ENCODE peak calls at places on chromosomes 13 and 19, in four cellular contexts. Z is astrocyte, M is kidney, Q is Peyer's patch. L is an unnamed sample. For H3K4me1, the result is how much of the 10 kb centered on the place peaks cover.

GRCh38 chr19:35076657-35077056 is 35.1 kb downstream of the HPN start:
- DNase-seq in Z (no peak), M (no peak), Q (no peak), L (no peak)

GRCh38 chr19:31185261-31185660 is 164.0 kb downstream of the TSHZ3 start:
- DNase-seq in Z (no peak), M (no peak), Q (no peak), L (no peak)

GRCh38 chr13:24540236-24541126 is 27.9 kb upstream of the PARP4 start:
- DNase-seq in Z (no peak), M (no peak), Q (no peak), L (no peak)

GRCh38 chr19:3450796-3451411 is 29.4 kb downstream of the SMIM24 start:
- DNase-seq in Z (peak), M (peak), Q (no peak), L (peak)

GRCh38 chr13:110616103-110617101 is 1.1 kb downstream of the NAXD start:
- DNase-seq in Z (peak), M (peak), Q (peak), L (no peak)

GRCh38 chr19:12494260-12494860 is 9.7 kb upstream of the ZNF709 start:
- DNase-seq in Z (no peak), M (no peak), Q (no peak), L (no peak)

GRCh38 chr19:50427997-50428425 is 4.7 kb upstream of the MYBPC2 start:
- DNase-seq in Z (peak), M (peak), Q (peak), L (peak)

GRCh38 chr13:49749852-49750251 is 42.6 kb downstream of the KPNA3 start:
- DNase-seq in Z (peak), M (no peak), Q (no peak), L (no peak)

GRCh38 chr13:114161644-114162532 is 17.2 kb upstream of the CFAP97D2 start:
- DNase-seq in Z (peak), M (peak), Q (peak), L (peak)

GRCh38 chr13:49594576-49594975 is 9.2 kb upstream of the RCBTB1 start:
- DNase-seq in Z (no peak), M (no peak), Q (no peak), L (no peak)

GRCh38 chr19:51712461-51713081 is 11.2 kb downstream of the HAS1 start:
- DNase-seq in Z (no peak), M (no peak), Q (no peak), L (no peak)

GRCh38 chr13:98892821-98893220 is 85.0 kb downstream of the DOCK9 start:
- DNase-seq in Z (no peak), M (no peak), Q (no peak), L (no peak)

GRCh38 chr13:26964278-26965057 is 203.9 kb upstream of the GPR12 start:
- DNase-seq in Z (peak), M (no peak), Q (no peak), L (no peak)

GRCh38 chr19:5889288-5889971 is 14.2 kb downstream of the NDUFA11 start:
- DNase-seq in Z (no peak), M (no peak), Q (no peak), L (no peak)

GRCh38 chr19:34254552-34255432 is at the start of gene GARRE1:
- DNase-seq in Z (no peak), M (peak), Q (no peak), L (peak)

GRCh38 chr19:3687393-3687773 is 12.9 kb downstream of the PIP5K1C start:
- DNase-seq in Z (no peak), M (no peak), Q (no peak), L (no peak)

GRCh38 chr13:27573265-27573664 is 47.1 kb downstream of the LNX2 start:
- DNase-seq in Z (peak), M (no peak), Q (no peak), L (no peak)

GRCh38 chr19:41431426-41432386 is 4.5 kb upstream of the B3GNT8 start:
- DNase-seq in Z (no peak), M (no peak), Q (no peak), L (peak)

GRCh38 chr13:110448230-110448629 is 113.3 kb downstream of the RAB20 start:
- DNase-seq in Z (peak), M (peak), Q (no peak), L (no peak)

GRCh38 chr13:42720858-42721219 is 60.5 kb upstream of the FAM216B start:
- DNase-seq in Z (no peak), M (no peak), Q (no peak), L (no peak)

GRCh38 chr13:85497652-85498051 is 301.6 kb downstream of the SLITRK6 start:
- DNase-seq in Z (peak), M (no peak), Q (no peak), L (no peak)

GRCh38 chr19:12792048-12792852 is 964 bp downstream of the JUNB start:
- DNase-seq in Z (no peak), M (peak), Q (peak), L (peak)

GRCh38 chr19:58154287-58154678 is 3.7 kb upstream of the ZNF329 start:
- DNase-seq in Z (peak), M (peak), Q (no peak), L (peak)

GRCh38 chr19:33310606-33311325 is 8.4 kb upstream of the CEBPA start:
- DNase-seq in Z (no peak), M (no peak), Q (no peak), L (no peak)

GRCh38 chr13:36033035-36033434 is 98.1 kb downstream of the DCLK1 start:
- DNase-seq in Z (no peak), M (no peak), Q (no peak), L (no peak)

GRCh38 chr19:38388310-38389100 is at the start of gene SPRED3:
- DNase-seq in Z (no peak), M (peak), Q (no peak), L (no peak)

GRCh38 chr13:43425234-43425633 is 361.5 kb downstream of the ENOX1 start:
- DNase-seq in Z (no peak), M (no peak), Q (no peak), L (no peak)

GRCh38 chr19:58274771-58275199 is 4.0 kb upstream of the ZNF8 start:
- DNase-seq in Z (peak), M (no peak), Q (no peak), L (no peak)

GRCh38 chr13:19596960-19597361 is 35.6 kb upstream of the TPTE2 start:
- DNase-seq in Z (peak), M (no peak), Q (no peak), L (no peak)

GRCh38 chr13:49739498-49740187 is 48.4 kb upstream of the EBPL start:
- DNase-seq in Z (no peak), M (no peak), Q (no peak), L (no peak)

GRCh38 chr13:27101289-27101688 is 70.3 kb downstream of the USP12 start:
- DNase-seq in Z (no peak), M (no peak), Q (no peak), L (no peak)

GRCh38 chr13:47829684-47830083 is 171.4 kb downstream of the SUCLA2 start:
- DNase-seq in Z (no peak), M (no peak), Q (no peak), L (no peak)

GRCh38 chr13:111388851-111389500 is 68.5 kb downstream of the TEX29 start:
- DNase-seq in Z (no peak), M (no peak), Q (no peak), L (no peak)

GRCh38 chr13:62014299-62014698 is 598.6 kb upstream of the PCDH20 start:
- DNase-seq in Z (no peak), M (no peak), Q (no peak), L (no peak)

GRCh38 chr19:11984986-11985385 is 20.1 kb downstream of the ZNF763 start:
- DNase-seq in Z (no peak), M (no peak), Q (no peak), L (no peak)

GRCh38 chr13:52751196-52751595 is 11.6 kb upstream of the CNMD start:
- DNase-seq in Z (no peak), M (no peak), Q (no peak), L (no peak)

DNA sequence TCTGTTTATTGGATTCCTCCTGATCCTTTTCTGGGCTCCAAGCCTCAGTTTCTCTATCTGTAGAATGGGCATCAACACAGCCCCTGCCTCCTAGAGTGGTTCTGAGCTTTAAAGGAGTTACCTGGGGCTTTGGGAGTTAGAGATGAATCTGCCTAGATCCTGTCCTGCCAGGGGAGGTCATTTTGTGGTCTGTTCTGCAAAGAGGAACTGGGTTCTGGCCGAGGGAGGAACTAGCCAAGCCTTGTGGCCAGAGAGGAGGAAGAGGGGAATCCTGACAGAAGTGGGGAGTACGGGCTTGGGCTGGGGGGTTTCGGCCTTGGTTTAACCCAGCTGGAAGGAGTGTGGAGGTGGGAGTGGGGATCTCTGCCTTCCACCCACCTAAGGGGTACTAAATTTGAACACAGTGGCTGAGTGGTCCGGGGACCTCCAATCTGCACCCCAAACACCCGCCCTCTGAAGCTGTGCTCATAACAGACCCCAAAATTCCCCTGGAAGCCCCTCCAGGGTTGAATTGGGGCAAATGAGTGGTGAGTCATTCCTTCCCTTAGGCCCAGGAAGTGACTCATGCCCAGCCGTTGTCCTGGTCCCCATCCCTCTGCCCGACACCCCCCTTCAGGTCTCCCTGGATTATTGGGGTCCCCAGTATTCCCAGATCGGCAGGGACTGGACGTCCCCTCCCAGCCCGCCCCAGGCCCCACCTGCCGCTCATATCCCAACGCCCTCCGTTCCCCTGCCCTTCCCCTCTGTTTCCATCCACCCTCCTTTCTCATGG is 2.8 kb downstream of the ADGRE5 start:
- DNase-seq in Z (peak), M (no peak), Q (peak), L (no peak)
- H3K4me1 ChIP-seq in Z (under half), M (under half), Q (under half), L (half or more)

DNA sequence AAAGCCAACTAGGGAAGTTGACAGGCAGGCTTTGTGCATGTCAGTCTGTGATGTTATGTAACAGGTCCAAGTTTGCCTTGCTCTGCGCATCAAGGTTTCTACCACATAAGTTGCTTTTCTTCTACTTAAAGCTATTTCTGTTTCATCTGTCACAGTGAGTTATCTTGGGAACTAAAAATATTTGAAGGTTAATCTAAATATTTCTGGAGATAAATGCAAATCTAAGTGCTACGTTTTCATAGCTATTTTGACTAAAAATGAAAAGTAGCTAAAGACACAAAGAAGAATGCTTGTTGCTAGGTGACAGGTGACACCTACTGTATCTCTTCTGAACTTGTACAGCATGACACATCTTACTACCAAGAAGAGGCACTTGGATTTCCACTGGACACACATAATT is 135.6 kb downstream of the KLF12 start:
- DNase-seq in Z (no peak), M (no peak), Q (no peak), L (no peak)
- H3K4me1 ChIP-seq in Z (under half), M (under half), Q (under half), L (under half)

GRCh38 chr19:48670699-48671455 is 1.9 kb downstream of the NTN5 start:
- DNase-seq in Z (no peak), M (no peak), Q (no peak), L (no peak)
- H3K4me1 ChIP-seq in Z (under half), M (under half), Q (under half), L (under half)

GRCh38 chr19:49425922-49426592 is 869 bp downstream of the GFY start:
- DNase-seq in Z (no peak), M (no peak), Q (no peak), L (no peak)
- H3K4me1 ChIP-seq in Z (under half), M (under half), Q (under half), L (under half)

GRCh38 chr19:15841875-15842569 is 26.6 kb upstream of the OR10H1 start:
- DNase-seq in Z (no peak), M (no peak), Q (no peak), L (no peak)
- H3K4me1 ChIP-seq in Z (under half), M (under half), Q (under half), L (under half)

DNA sequence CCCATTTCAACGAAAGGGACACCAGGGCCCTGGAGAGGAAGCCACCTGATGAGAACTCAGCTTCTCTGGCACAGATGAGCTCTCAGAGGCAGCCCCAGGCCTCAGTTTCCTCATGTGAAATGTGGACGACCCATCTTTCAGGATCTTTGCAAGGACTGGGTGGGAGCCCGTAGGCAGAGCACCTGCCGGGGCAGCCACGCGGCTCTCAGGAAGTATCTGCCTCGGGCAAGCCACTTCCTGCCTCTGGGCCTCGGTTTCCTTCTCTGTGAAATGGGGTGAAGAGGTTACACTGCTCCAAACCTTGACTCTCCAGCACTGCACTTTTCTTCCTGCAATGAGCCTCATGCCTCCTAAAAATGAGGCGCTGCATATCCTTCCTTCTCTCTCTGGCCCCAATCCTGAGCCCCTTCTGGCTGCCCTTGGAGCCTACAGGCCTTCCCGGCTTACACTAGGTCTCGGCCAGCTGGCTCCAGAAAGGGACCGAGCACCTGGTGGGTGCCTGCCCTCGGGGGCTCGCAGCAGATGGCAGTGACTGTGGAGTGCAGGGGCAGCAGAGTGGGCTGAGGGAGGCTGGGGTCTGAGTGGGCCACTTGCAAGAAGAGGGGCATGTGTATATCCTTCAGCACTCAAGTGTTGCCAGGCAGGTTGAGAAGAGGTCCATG is 3.5 kb downstream of the SSBP4 start:
- DNase-seq in Z (no peak), M (peak), Q (peak), L (no peak)
- H3K4me1 ChIP-seq in Z (under half), M (under half), Q (under half), L (half or more)

DNA sequence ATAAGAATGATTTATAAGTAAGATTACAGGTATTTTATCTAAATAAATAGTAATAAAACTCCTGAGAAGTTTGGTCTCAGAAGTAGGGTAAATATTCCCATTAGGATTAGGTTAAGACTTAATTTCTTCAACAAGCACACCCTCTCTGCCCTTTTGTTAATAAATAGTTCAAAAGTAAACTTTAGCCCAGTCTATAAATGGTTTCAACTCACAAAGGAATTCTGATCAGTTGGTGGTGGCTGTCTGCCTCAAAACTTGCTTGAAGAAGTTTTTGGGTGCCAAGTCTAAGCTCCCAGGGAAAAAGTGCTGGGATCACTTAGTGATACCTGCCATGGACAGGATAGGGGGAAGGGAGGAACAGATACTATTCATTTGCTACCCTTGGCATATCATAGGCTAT is 22.9 kb downstream of the MBNL2 start:
- DNase-seq in Z (no peak), M (no peak), Q (no peak), L (no peak)
- H3K4me1 ChIP-seq in Z (under half), M (under half), Q (under half), L (half or more)

DNA sequence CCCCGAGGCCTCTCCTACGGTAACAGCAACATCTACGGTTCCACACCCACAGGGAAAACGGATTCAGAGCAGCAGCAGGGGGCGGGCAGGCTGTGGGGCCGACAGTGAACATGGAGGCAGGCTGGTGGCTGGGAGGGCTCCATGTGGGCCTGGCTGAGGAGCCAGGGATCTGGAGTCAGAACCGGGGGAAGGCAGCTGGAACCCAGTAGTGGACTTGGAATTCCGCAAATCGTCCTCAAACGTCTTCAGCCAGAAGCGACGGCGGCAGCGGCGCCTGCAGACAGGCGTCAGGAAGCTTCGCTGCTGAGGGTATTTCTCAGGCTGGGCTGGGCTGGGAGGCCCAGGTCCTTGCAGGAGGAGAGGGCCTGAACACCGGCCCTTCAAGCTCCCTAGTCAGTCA is 1.8 kb downstream of the TMEM86B start:
- DNase-seq in Z (no peak), M (no peak), Q (no peak), L (no peak)
- H3K4me1 ChIP-seq in Z (under half), M (under half), Q (under half), L (under half)

GRCh38 chr13:84255226-84255625 is 373.0 kb upstream of the SLITRK1 start:
- DNase-seq in Z (no peak), M (no peak), Q (no peak), L (no peak)
- H3K4me1 ChIP-seq in Z (under half), M (under half), Q (under half), L (under half)

DNA sequence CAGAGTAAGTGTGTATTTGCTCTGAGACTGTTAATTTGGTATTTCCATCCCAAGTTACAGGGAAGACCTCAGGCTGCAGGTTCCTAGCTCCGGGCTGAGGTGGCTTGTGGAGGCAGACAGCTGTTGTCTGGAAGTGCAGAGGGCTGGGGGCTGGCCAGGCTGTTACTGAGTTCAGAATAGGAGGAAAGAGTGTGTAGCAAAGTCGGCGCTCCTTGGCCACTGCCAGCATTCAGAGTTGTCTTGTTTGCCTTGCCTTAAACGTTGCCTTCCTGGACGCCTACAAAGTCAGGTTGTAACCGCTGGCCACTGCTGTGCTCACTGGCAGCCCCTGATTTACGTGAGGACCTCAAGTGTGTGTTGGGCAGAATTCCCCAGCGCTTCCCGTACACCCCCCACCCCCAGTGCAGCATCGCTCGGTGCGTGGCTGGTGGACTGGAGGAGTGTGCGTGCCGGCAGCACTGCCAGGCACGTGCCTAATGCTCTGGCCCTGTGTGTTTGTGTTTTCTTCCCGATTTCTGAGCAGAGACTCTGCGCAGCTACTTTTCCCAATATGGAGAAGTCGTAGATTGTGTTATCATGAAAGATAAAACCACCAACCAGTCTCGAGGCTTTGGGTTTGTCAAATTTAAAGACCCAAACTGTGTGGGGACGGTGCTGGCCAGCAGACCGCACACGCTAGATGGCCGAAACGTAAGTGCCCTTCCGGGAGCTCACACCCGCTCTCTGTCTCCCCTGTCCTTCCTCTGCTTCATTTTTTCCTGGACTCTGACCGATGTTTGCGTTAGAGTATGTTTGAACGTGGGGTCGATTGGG is 10.5 kb downstream of the DAZAP1 start:
- DNase-seq in Z (no peak), M (no peak), Q (no peak), L (no peak)
- H3K4me1 ChIP-seq in Z (under half), M (under half), Q (under half), L (half or more)